ENCODE peak calls at places on chromosomes 12 and 14, in seven cellular contexts. One of them, this sample, is unnamed. For H3K36me3, the result is how much of the 10 kb centered on the place peaks cover.

GRCh38 chr12:53378705-53379388 is 1.1 kb upstream of the SP1 start:
- DNase-seq in astrocyte: no peak
- DNase-seq in ovary: peak
- DNase-seq in mesendoderm: peak
- DNase-seq in pancreas: no peak
- DNase-seq in uterus: no peak
- DNase-seq in CD4-positive, CD25-positive, alpha-beta regulatory T cell: no peak
- DNase-seq in this sample: no peak

GRCh38 chr14:103533137-103533998 is 4.4 kb downstream of the TRMT61A start:
- DNase-seq in uterus: peak
- DNase-seq in astrocyte: no peak
- DNase-seq in ovary: peak
- DNase-seq in mesendoderm: no peak
- DNase-seq in CD4-positive, CD25-positive, alpha-beta regulatory T cell: no peak
- DNase-seq in pancreas: no peak
- DNase-seq in this sample: no peak

GRCh38 chr12:45286621-45287020 is 70.7 kb downstream of the ANO6 start:
- DNase-seq in mesendoderm: no peak
- DNase-seq in uterus: no peak
- DNase-seq in ovary: no peak
- DNase-seq in astrocyte: no peak
- DNase-seq in CD4-positive, CD25-positive, alpha-beta regulatory T cell: no peak
- DNase-seq in pancreas: no peak
- DNase-seq in this sample: no peak

GRCh38 chr12:57145460-57146059 is 1.9 kb downstream of the LRP1-AS start:
- DNase-seq in ovary: no peak
- DNase-seq in astrocyte: no peak
- DNase-seq in CD4-positive, CD25-positive, alpha-beta regulatory T cell: no peak
- DNase-seq in mesendoderm: no peak
- DNase-seq in pancreas: no peak
- DNase-seq in uterus: no peak
- DNase-seq in this sample: no peak

GRCh38 chr12:122788387-122788786 is 14.0 kb downstream of the CCDC62 start:
- DNase-seq in CD4-positive, CD25-positive, alpha-beta regulatory T cell: no peak
- DNase-seq in uterus: no peak
- DNase-seq in pancreas: no peak
- DNase-seq in ovary: no peak
- DNase-seq in mesendoderm: no peak
- DNase-seq in astrocyte: peak
- DNase-seq in this sample: no peak

GRCh38 chr12:21656931-21657335 is 709 bp downstream of the LDHB start:
- DNase-seq in ovary: peak
- DNase-seq in uterus: no peak
- DNase-seq in pancreas: peak
- DNase-seq in mesendoderm: peak
- DNase-seq in astrocyte: peak
- DNase-seq in CD4-positive, CD25-positive, alpha-beta regulatory T cell: peak
- DNase-seq in this sample: no peak

GRCh38 chr14:72574687-72575086 is 319.2 kb downstream of the DPF3 start:
- DNase-seq in astrocyte: no peak
- DNase-seq in mesendoderm: no peak
- DNase-seq in uterus: no peak
- DNase-seq in CD4-positive, CD25-positive, alpha-beta regulatory T cell: no peak
- DNase-seq in ovary: no peak
- DNase-seq in pancreas: no peak
- DNase-seq in this sample: no peak

GRCh38 chr12:64796205-64796845 is 28.1 kb upstream of the TBC1D30 start:
- DNase-seq in pancreas: peak
- DNase-seq in astrocyte: peak
- DNase-seq in mesendoderm: peak
- DNase-seq in CD4-positive, CD25-positive, alpha-beta regulatory T cell: peak
- DNase-seq in uterus: peak
- DNase-seq in ovary: no peak
- DNase-seq in this sample: peak

DNA sequence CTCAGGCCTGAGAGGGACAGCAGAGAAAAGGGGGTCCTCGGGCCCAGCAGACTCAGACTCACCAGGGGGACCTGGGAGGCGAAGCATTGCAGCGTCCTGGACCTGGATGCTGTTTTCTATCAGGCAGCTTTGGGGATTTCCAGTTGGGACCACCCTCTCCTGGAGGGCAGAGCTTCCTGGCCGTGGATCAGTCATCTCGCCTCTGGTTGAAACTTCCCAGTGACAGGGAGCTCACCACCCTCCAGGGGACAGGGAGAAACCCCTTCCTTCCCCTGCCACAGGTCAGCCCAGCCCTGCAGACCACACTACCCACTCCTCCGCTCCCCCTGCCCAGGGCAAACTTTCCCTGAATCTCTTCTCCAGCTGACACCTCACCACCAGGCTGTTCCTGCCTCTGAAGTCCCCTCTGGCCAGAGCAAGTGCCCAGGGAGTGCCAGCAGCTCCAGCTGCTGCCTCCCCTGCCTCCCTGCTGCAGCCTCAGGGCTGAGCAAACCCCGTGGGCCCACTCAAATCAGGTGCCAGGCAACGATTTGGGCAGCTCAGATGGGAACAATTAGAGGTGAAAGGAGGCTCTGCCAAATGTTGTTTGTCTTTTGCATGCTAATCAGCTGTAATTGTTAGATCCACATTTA is 322.6 kb upstream of the SFSWAP start:
- DNase-seq in mesendoderm: no peak
- DNase-seq in astrocyte: no peak
- DNase-seq in uterus: no peak
- DNase-seq in pancreas: no peak
- DNase-seq in ovary: no peak
- DNase-seq in CD4-positive, CD25-positive, alpha-beta regulatory T cell: no peak
- DNase-seq in this sample: no peak
- H3K36me3 ChIP-seq in mesendoderm: under half
- H3K36me3 ChIP-seq in astrocyte: under half
- H3K36me3 ChIP-seq in uterus: under half
- H3K36me3 ChIP-seq in pancreas: under half
- H3K36me3 ChIP-seq in ovary: under half
- H3K36me3 ChIP-seq in CD4-positive, CD25-positive, alpha-beta regulatory T cell: under half
- H3K36me3 ChIP-seq in this sample: under half

GRCh38 chr14:76175942-76176341 is 24.2 kb downstream of the GPATCH2L start:
- DNase-seq in CD4-positive, CD25-positive, alpha-beta regulatory T cell: no peak
- DNase-seq in ovary: no peak
- DNase-seq in uterus: no peak
- DNase-seq in mesendoderm: no peak
- DNase-seq in pancreas: no peak
- DNase-seq in astrocyte: no peak
- DNase-seq in this sample: no peak
- H3K36me3 ChIP-seq in CD4-positive, CD25-positive, alpha-beta regulatory T cell: half or more
- H3K36me3 ChIP-seq in ovary: under half
- H3K36me3 ChIP-seq in uterus: under half
- H3K36me3 ChIP-seq in mesendoderm: under half
- H3K36me3 ChIP-seq in pancreas: under half
- H3K36me3 ChIP-seq in astrocyte: under half
- H3K36me3 ChIP-seq in this sample: half or more

GRCh38 chr12:863285-863684 is 86.2 kb downstream of the RAD52 start:
- DNase-seq in uterus: no peak
- DNase-seq in pancreas: no peak
- DNase-seq in CD4-positive, CD25-positive, alpha-beta regulatory T cell: no peak
- DNase-seq in mesendoderm: no peak
- DNase-seq in ovary: no peak
- DNase-seq in astrocyte: no peak
- DNase-seq in this sample: no peak
- H3K36me3 ChIP-seq in uterus: under half
- H3K36me3 ChIP-seq in pancreas: under half
- H3K36me3 ChIP-seq in CD4-positive, CD25-positive, alpha-beta regulatory T cell: half or more
- H3K36me3 ChIP-seq in mesendoderm: under half
- H3K36me3 ChIP-seq in ovary: under half
- H3K36me3 ChIP-seq in astrocyte: under half
- H3K36me3 ChIP-seq in this sample: half or more

GRCh38 chr14:101564444-101564776 is 3.1 kb downstream of the DIO3 start:
- DNase-seq in ovary: no peak
- DNase-seq in astrocyte: no peak
- DNase-seq in pancreas: no peak
- DNase-seq in CD4-positive, CD25-positive, alpha-beta regulatory T cell: no peak
- DNase-seq in uterus: no peak
- DNase-seq in mesendoderm: no peak
- DNase-seq in this sample: no peak
- H3K36me3 ChIP-seq in ovary: under half
- H3K36me3 ChIP-seq in astrocyte: under half
- H3K36me3 ChIP-seq in pancreas: under half
- H3K36me3 ChIP-seq in CD4-positive, CD25-positive, alpha-beta regulatory T cell: under half
- H3K36me3 ChIP-seq in uterus: under half
- H3K36me3 ChIP-seq in mesendoderm: under half
- H3K36me3 ChIP-seq in this sample: under half

DNA sequence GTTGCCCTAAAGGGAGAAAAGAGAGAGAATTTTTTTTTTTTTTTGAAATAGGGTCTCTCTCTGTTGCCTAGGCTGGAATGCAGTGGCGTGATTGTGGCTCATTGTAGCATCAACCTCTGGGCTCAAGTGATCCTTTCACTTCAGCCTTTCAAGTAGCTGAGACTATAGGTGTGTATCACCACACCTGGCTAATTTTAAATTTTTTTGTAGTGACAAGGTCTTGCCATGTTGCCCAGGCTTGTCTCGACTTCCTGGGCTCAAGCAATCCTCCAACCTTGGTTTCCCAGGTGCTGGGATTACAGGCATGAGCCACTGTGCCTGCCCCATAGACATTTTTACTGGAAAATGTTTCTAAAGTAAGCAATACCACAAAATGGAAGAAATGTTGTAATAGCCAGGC is 36.8 kb downstream of the YARS2 start:
- DNase-seq in ovary: no peak
- DNase-seq in uterus: no peak
- DNase-seq in mesendoderm: no peak
- DNase-seq in pancreas: no peak
- DNase-seq in astrocyte: no peak
- DNase-seq in CD4-positive, CD25-positive, alpha-beta regulatory T cell: no peak
- DNase-seq in this sample: no peak
- H3K36me3 ChIP-seq in ovary: under half
- H3K36me3 ChIP-seq in uterus: under half
- H3K36me3 ChIP-seq in mesendoderm: under half
- H3K36me3 ChIP-seq in pancreas: under half
- H3K36me3 ChIP-seq in astrocyte: under half
- H3K36me3 ChIP-seq in CD4-positive, CD25-positive, alpha-beta regulatory T cell: under half
- H3K36me3 ChIP-seq in this sample: under half

DNA sequence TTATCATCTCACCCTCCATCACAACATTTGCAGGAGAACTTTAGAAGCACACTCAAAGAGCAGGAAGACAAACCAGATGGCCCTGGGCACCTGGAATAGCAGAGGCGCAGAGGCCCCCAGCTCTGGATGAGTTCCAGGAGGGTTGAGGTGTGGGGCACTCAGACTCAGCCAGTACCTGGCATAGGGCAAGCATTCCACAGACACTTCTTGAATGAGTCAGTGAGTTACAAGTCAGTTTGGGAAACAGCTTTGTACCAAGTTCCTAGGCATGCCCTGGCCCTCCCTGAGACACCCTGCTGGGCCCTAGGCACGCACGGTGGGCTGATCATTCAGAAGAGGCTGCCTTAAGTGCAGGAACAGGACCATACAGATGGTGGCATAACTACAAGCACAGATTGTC is 54.3 kb downstream of the MAP3K9 start:
- DNase-seq in uterus: no peak
- DNase-seq in astrocyte: peak
- DNase-seq in mesendoderm: peak
- DNase-seq in ovary: no peak
- DNase-seq in pancreas: peak
- DNase-seq in CD4-positive, CD25-positive, alpha-beta regulatory T cell: no peak
- DNase-seq in this sample: no peak
- H3K36me3 ChIP-seq in uterus: under half
- H3K36me3 ChIP-seq in astrocyte: under half
- H3K36me3 ChIP-seq in mesendoderm: under half
- H3K36me3 ChIP-seq in ovary: under half
- H3K36me3 ChIP-seq in pancreas: under half
- H3K36me3 ChIP-seq in CD4-positive, CD25-positive, alpha-beta regulatory T cell: under half
- H3K36me3 ChIP-seq in this sample: under half

GRCh38 chr14:76793324-76793723 is 19.4 kb downstream of the ANGEL1 start:
- DNase-seq in CD4-positive, CD25-positive, alpha-beta regulatory T cell: no peak
- DNase-seq in uterus: no peak
- DNase-seq in pancreas: no peak
- DNase-seq in mesendoderm: no peak
- DNase-seq in astrocyte: no peak
- DNase-seq in ovary: no peak
- DNase-seq in this sample: no peak
- H3K36me3 ChIP-seq in CD4-positive, CD25-positive, alpha-beta regulatory T cell: under half
- H3K36me3 ChIP-seq in uterus: under half
- H3K36me3 ChIP-seq in pancreas: half or more
- H3K36me3 ChIP-seq in mesendoderm: under half
- H3K36me3 ChIP-seq in astrocyte: under half
- H3K36me3 ChIP-seq in ovary: under half
- H3K36me3 ChIP-seq in this sample: under half

GRCh38 chr12:127538325-127538724 is 728.6 kb upstream of the TMEM132C start:
- DNase-seq in astrocyte: no peak
- DNase-seq in uterus: no peak
- DNase-seq in pancreas: no peak
- DNase-seq in CD4-positive, CD25-positive, alpha-beta regulatory T cell: no peak
- DNase-seq in mesendoderm: peak
- DNase-seq in ovary: no peak
- DNase-seq in this sample: no peak

GRCh38 chr12:127528576-127528975 is 738.4 kb upstream of the TMEM132C start:
- DNase-seq in mesendoderm: peak
- DNase-seq in ovary: no peak
- DNase-seq in uterus: no peak
- DNase-seq in astrocyte: no peak
- DNase-seq in pancreas: no peak
- DNase-seq in CD4-positive, CD25-positive, alpha-beta regulatory T cell: no peak
- DNase-seq in this sample: no peak

GRCh38 chr12:127531561-127531960 is 735.4 kb upstream of the TMEM132C start:
- DNase-seq in mesendoderm: peak
- DNase-seq in uterus: no peak
- DNase-seq in astrocyte: no peak
- DNase-seq in CD4-positive, CD25-positive, alpha-beta regulatory T cell: no peak
- DNase-seq in ovary: no peak
- DNase-seq in pancreas: no peak
- DNase-seq in this sample: no peak

GRCh38 chr12:127537070-127537469 is 729.9 kb upstream of the TMEM132C start:
- DNase-seq in CD4-positive, CD25-positive, alpha-beta regulatory T cell: no peak
- DNase-seq in mesendoderm: no peak
- DNase-seq in pancreas: no peak
- DNase-seq in astrocyte: no peak
- DNase-seq in uterus: no peak
- DNase-seq in ovary: no peak
- DNase-seq in this sample: no peak

DNA sequence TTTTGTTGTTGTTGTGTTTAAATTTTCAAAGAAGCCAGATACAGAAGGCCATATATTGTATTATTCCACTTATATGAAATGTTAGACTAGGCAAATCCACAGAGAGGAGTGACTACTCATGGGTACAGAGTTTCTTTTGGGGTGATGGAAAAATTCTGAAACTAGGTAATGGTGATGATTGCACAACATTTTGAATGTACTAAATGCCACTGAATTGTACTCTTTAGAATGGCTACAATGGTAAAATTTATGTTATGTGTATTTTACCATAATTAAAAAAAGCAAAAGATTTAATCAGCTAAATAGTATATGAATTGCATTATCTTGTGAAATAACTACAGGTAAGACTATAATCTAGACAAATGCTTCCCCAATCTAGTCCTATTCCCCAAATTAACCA is 733.6 kb upstream of the TMEM132C start:
- DNase-seq in uterus: no peak
- DNase-seq in mesendoderm: no peak
- DNase-seq in CD4-positive, CD25-positive, alpha-beta regulatory T cell: no peak
- DNase-seq in pancreas: no peak
- DNase-seq in ovary: no peak
- DNase-seq in astrocyte: no peak
- DNase-seq in this sample: no peak
- H3K36me3 ChIP-seq in uterus: under half
- H3K36me3 ChIP-seq in mesendoderm: under half
- H3K36me3 ChIP-seq in CD4-positive, CD25-positive, alpha-beta regulatory T cell: under half
- H3K36me3 ChIP-seq in pancreas: under half
- H3K36me3 ChIP-seq in ovary: under half
- H3K36me3 ChIP-seq in astrocyte: under half
- H3K36me3 ChIP-seq in this sample: under half

This sample was measured in SK-N-MC.